ENCODE peak calls at places on chromosome 6, in six cellular contexts. E is heart right ventricle, L is WERI-Rb-1, G is uterus, S is PC-9, D is cardiac muscle cell. X is an unnamed sample.

GRCh38 chr6:30323806-30324205 is 2.9 kb upstream of the TRIM39 start:
- DNase-seq in E (no peak), L (no peak), G (no peak), S (no peak), D (no peak), X (no peak)

GRCh38 chr6:37483917-37484785 is 15.5 kb downstream of the CCDC167 start:
- DNase-seq in E (peak), L (peak), G (peak), S (no peak), D (peak), X (peak)

GRCh38 chr6:87334683-87335082 is 5.6 kb upstream of the GJB7 start:
- DNase-seq in E (no peak), L (no peak), G (no peak), S (no peak), D (peak), X (no peak)

GRCh38 chr6:42533794-42534193 is 30.0 kb upstream of the UBR2 start:
- DNase-seq in E (no peak), L (no peak), G (no peak), S (no peak), D (no peak), X (no peak)

GRCh38 chr6:45428734-45429133 is 51.0 kb upstream of the SUPT3H start:
- DNase-seq in E (no peak), L (no peak), G (no peak), S (no peak), D (no peak), X (no peak)

GRCh38 chr6:99002826-99003225 is 55.1 kb upstream of the FBXL4 start:
- DNase-seq in E (no peak), L (no peak), G (no peak), S (no peak), D (peak), X (no peak)

GRCh38 chr6:40583694-40584093 is 3.5 kb downstream of the LRFN2 start:
- DNase-seq in E (no peak), L (no peak), G (no peak), S (no peak), D (no peak), X (no peak)

GRCh38 chr6:82246802-82247633 is 526 bp downstream of the IBTK start:
- DNase-seq in E (peak), L (peak), G (no peak), S (peak), D (peak), X (peak)

GRCh38 chr6:195861-196360 is 96.4 kb upstream of the DUSP22 start:
- DNase-seq in E (peak), L (no peak), G (peak), S (no peak), D (peak), X (peak)

GRCh38 chr6:45986746-45987274 is 28.9 kb downstream of the CLIC5 start:
- DNase-seq in E (peak), L (no peak), G (no peak), S (no peak), D (no peak), X (peak)

GRCh38 chr6:72589096-72589495 is 32.8 kb upstream of the KCNQ5 start:
- DNase-seq in E (no peak), L (no peak), G (no peak), S (no peak), D (peak), X (no peak)

GRCh38 chr6:130043344-130043743 is 25.0 kb downstream of the L3MBTL3 start:
- DNase-seq in E (no peak), L (no peak), G (no peak), S (no peak), D (no peak), X (no peak)

GRCh38 chr6:36033935-36034334 is 6.3 kb downstream of the MAPK14 start:
- DNase-seq in E (no peak), L (no peak), G (no peak), S (no peak), D (peak), X (peak)

GRCh38 chr6:160445130-160445529 is 97.0 kb downstream of the SLC22A3 start:
- DNase-seq in E (no peak), L (no peak), G (no peak), S (no peak), D (no peak), X (no peak)

GRCh38 chr6:110529355-110529754 is 52.9 kb upstream of the SLC22A16 start:
- DNase-seq in E (no peak), L (no peak), G (no peak), S (peak), D (peak), X (no peak)
- H3K4me3 ChIP-seq in E (no peak), L (no peak), G (no peak), S (no peak), D (no peak), X (no peak)

GRCh38 chr6:142695016-142695415 is 250.0 kb downstream of the HIVEP2 start:
- DNase-seq in E (peak), L (no peak), G (peak), S (no peak), D (peak), X (no peak)
- H3K27ac ChIP-seq in E (no peak), L (no peak), G (no peak), S (no peak), D (no peak), X (no peak)

GRCh38 chr6:51959744-51960383 is 127.5 kb downstream of the PKHD1 start:
- DNase-seq in E (peak), L (peak), G (peak), S (no peak), D (peak), X (peak)

GRCh38 chr6:51962355-51962754 is 125.1 kb downstream of the PKHD1 start:
- DNase-seq in E (no peak), L (no peak), G (no peak), S (no peak), D (no peak), X (no peak)

GRCh38 chr6:51963980-51964379 is 123.4 kb downstream of the PKHD1 start:
- DNase-seq in E (no peak), L (no peak), G (no peak), S (no peak), D (no peak), X (no peak)

GRCh38 chr6:51965222-51965801 is 122.1 kb downstream of the PKHD1 start:
- DNase-seq in E (no peak), L (no peak), G (no peak), S (no peak), D (no peak), X (no peak)

GRCh38 chr6:51960419-51960818 is 127.0 kb downstream of the PKHD1 start:
- DNase-seq in E (no peak), L (no peak), G (no peak), S (no peak), D (no peak), X (no peak)
- TF ChIP-seq CTCF in E (no peak), L (no peak), G (no peak), S (no peak), D (no peak), X (no peak)

DNA sequence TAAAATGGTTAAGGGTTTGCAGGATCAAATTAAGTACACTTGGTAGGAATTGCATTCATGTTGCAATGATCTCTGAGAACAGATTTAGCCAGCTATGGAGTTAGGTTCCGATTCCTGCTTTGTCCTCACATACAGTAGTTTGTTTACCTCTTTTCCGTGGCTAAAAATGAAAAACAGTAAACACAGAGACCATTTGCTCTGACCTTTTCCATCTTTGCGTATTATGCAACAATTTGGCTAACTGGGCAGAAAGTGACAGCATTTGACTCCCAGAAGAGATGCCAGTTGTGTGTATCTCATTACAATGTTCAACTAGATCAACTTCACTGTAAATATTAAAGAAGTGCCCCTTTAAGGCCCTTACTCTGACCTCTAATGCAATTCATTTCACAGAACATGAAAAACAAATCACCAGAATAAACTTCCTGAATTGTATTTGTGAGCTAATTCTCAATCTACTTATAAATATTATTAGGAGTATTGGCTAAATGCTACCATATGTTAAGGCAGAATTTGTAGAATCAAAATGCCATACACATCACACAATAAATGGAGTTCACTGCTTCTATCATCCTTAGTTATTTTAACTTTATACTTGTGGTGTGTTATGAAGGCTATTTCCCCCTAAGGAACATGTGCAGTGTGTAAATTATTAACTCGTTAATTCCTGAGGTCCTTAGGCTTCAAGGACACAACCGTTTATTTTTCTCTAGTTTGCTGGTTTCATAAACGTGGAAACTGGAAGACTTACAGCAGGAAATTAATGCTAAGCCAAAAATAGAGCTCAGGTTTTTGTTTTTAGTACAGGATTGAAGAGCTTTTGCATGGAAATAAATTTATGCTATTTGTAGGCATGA is 380.7 kb upstream of the CITED2 start:
- DNase-seq in E (no peak), L (no peak), G (no peak), S (no peak), D (peak), X (peak)
- H3K4me3 ChIP-seq in E (no peak), L (no peak), G (no peak), S (no peak), D (no peak), X (peak)

GRCh38 chr6:138844203-138844602 is 48.3 kb downstream of the ECT2L start:
- DNase-seq in E (peak), L (no peak), G (peak), S (no peak), D (peak), X (no peak)
- H3K27ac ChIP-seq in E (peak), L (no peak), G (no peak), S (no peak), D (no peak), X (no peak)

DNA sequence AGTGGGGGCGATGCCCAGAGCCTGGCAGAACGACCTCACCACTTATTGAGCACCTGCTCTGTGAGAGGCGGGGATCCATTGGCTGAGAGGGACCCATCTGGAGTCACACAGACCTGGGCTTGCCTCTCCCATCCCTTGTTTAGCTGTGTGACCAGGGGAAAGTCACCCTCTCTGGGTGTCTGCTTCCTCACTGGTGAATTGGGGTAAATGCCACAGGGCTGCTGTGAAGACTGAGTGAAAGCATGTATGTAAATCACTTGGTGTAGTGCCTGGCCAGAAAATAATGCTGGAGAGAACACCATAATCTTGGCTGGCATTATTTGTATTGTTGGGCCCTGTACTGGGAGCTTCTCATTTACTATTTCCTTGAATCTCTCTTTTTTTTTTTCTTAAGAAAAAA is 83.4 kb upstream of the PRL start:
- DNase-seq in E (no peak), L (no peak), G (no peak), S (no peak), D (no peak), X (no peak)
- TF ChIP-seq CTCF in E (no peak), L (no peak), G (no peak), S (no peak), D (no peak), X (no peak)

GRCh38 chr6:108955329-108955949 is 107.2 kb downstream of the ARMC2 start:
- DNase-seq in E (no peak), L (no peak), G (no peak), S (no peak), D (no peak), X (no peak)
- H3K4me3 ChIP-seq in E (no peak), L (no peak), G (no peak), S (no peak), D (no peak), X (no peak)